ENCODE peak calls at places on chromosomes 13 and 19, in ten cellular contexts. E, A, X, Y, F, M, T, W, V and H are unnamed samples.

GRCh38 chr13:46232281-46232680 is 20.6 kb downstream of the LRRC63 start:
- DNase-seq in X (peak), T (no peak), V (no peak), A (peak), Y (no peak), E (no peak), W (no peak), F (no peak), M (no peak), H (no peak)

GRCh38 chr19:10655457-10656312 is 1.5 kb downstream of the ILF3 start:
- DNase-seq in T (no peak), F (peak), W (no peak), X (peak), A (peak), V (no peak), E (no peak), M (no peak), Y (peak), H (peak)

GRCh38 chr13:50310734-50311133 is 295.5 kb downstream of the KCNRG start:
- DNase-seq in A (no peak), V (no peak), E (no peak), W (no peak), F (no peak), X (no peak), M (no peak), T (no peak), Y (no peak), H (no peak)

GRCh38 chr19:29771708-29772415 is 39.9 kb upstream of the CCNE1 start:
- DNase-seq in E (peak), V (peak), Y (peak), X (peak), W (no peak), F (peak), M (no peak), T (no peak), A (peak), H (peak)

GRCh38 chr19:19356901-19357566 is 36.4 kb downstream of the MAU2 start:
- DNase-seq in X (no peak), T (no peak), W (no peak), E (no peak), M (no peak), A (no peak), Y (no peak), F (no peak), V (no peak), H (no peak)

GRCh38 chr19:4362871-4363545 is 19.6 kb downstream of the MPND start:
- DNase-seq in A (no peak), T (no peak), E (no peak), F (peak), W (no peak), V (no peak), Y (no peak), M (no peak), X (no peak), H (peak)

GRCh38 chr19:13962738-13963602 is 10.7 kb downstream of the DCAF15 start:
- DNase-seq in F (peak), V (no peak), A (no peak), T (no peak), W (no peak), M (no peak), Y (no peak), X (no peak), E (no peak), H (peak)

GRCh38 chr19:6459356-6460098 is at the start of gene SLC25A23:
- DNase-seq in V (peak), Y (peak), W (peak), A (peak), M (peak), F (peak), E (peak), X (peak), T (peak), H (peak)

GRCh38 chr19:40691421-40692211 is 1.2 kb upstream of the NUMBL start:
- DNase-seq in Y (no peak), E (no peak), W (no peak), F (no peak), V (no peak), M (no peak), X (no peak), A (no peak), T (no peak), H (peak)

GRCh38 chr19:32322541-32322940 is 22.9 kb upstream of the ZNF507 start:
- DNase-seq in W (no peak), T (no peak), X (no peak), V (no peak), A (no peak), E (no peak), Y (no peak), F (no peak), M (no peak), H (peak)

GRCh38 chr13:60448907-60449510 is 52.0 kb downstream of the TDRD3 start:
- DNase-seq in A (peak), X (peak), T (no peak), V (no peak), M (no peak), W (no peak), Y (peak), F (peak), E (no peak), H (peak)

GRCh38 chr13:109253316-109253715 is 533.1 kb downstream of the IRS2 start:
- DNase-seq in X (no peak), V (no peak), E (no peak), Y (no peak), W (no peak), F (no peak), T (no peak), M (no peak), A (no peak), H (no peak)

GRCh38 chr19:18795540-18795939 is 4.4 kb upstream of the COMP start:
- DNase-seq in A (no peak), F (peak), W (no peak), E (peak), M (no peak), X (peak), T (no peak), Y (no peak), V (no peak), H (no peak)

GRCh38 chr19:47682939-47683338 is 30.3 kb upstream of the EHD2 start:
- DNase-seq in F (no peak), X (no peak), Y (no peak), E (no peak), A (no peak), M (no peak), T (no peak), V (no peak), W (no peak), H (no peak)

GRCh38 chr13:110960219-110960618 is 45.4 kb upstream of the ANKRD10 start:
- DNase-seq in E (no peak), Y (no peak), V (no peak), T (no peak), A (no peak), W (no peak), F (no peak), M (no peak), X (no peak), H (no peak)

GRCh38 chr19:51742736-51743288 is 8.9 kb downstream of the FPR1 start:
- DNase-seq in W (no peak), T (no peak), V (no peak), A (peak), X (peak), E (no peak), Y (no peak), M (no peak), F (no peak), H (peak)

GRCh38 chr13:107124129-107124718 is 556.3 kb upstream of the ARGLU1 start:
- DNase-seq in T (no peak), A (no peak), W (no peak), Y (no peak), M (no peak), F (no peak), E (no peak), V (no peak), X (peak), H (no peak)

GRCh38 chr13:61873717-61874116 is 458.1 kb upstream of the PCDH20 start:
- DNase-seq in A (no peak), Y (no peak), V (no peak), T (no peak), X (no peak), M (no peak), W (no peak), F (no peak), E (no peak), H (no peak)

GRCh38 chr19:12833747-12834417 is 497 bp downstream of the RTBDN start:
- DNase-seq in E (no peak), A (no peak), M (no peak), W (peak), Y (peak), F (peak), T (no peak), V (peak), X (no peak), H (peak)

GRCh38 chr13:51000058-51000457 is 90.5 kb downstream of the RNASEH2B start:
- DNase-seq in T (no peak), Y (no peak), M (no peak), A (no peak), E (no peak), W (no peak), V (no peak), F (no peak), X (no peak), H (peak)

GRCh38 chr19:51750381-51751124 is 1.1 kb downstream of the FPR1 start:
- DNase-seq in T (no peak), E (no peak), M (no peak), W (no peak), Y (no peak), X (peak), F (no peak), A (peak), V (no peak), H (peak)

GRCh38 chr19:10544242-10544752 is 593 bp downstream of the ATG4D start:
- DNase-seq in E (peak), A (no peak), X (no peak), M (no peak), W (no peak), F (peak), T (no peak), V (peak), Y (peak), H (no peak)

GRCh38 chr19:5682293-5682592 is 1.4 kb downstream of the HSD11B1L start:
- DNase-seq in A (no peak), F (no peak), M (no peak), Y (no peak), V (no peak), T (no peak), W (no peak), X (no peak), E (no peak), H (no peak)

GRCh38 chr19:6765738-6766356 is 1.4 kb downstream of the SH2D3A start:
- DNase-seq in F (no peak), M (no peak), W (no peak), E (peak), X (no peak), T (no peak), Y (peak), V (peak), A (no peak), H (peak)

GRCh38 chr19:28656644-28657043 is 556.3 kb downstream of the UQCRFS1 start:
- DNase-seq in M (no peak), Y (no peak), F (no peak), V (no peak), W (no peak), A (no peak), X (no peak), E (no peak), T (no peak), H (no peak)

GRCh38 chr19:16365300-16365996 is 40.8 kb downstream of the KLF2 start:
- DNase-seq in Y (no peak), V (no peak), T (no peak), F (no peak), A (no peak), M (no peak), X (no peak), E (no peak), W (no peak), H (no peak)

GRCh38 chr13:25478186-25478585 is 106.4 kb downstream of the ATP8A2 start:
- DNase-seq in M (no peak), F (no peak), V (no peak), E (no peak), W (no peak), T (no peak), A (no peak), Y (no peak), X (no peak), H (peak)

GRCh38 chr13:105446197-105446596 is 1089.3 kb downstream of the EFNB2 start:
- DNase-seq in V (no peak), W (no peak), M (no peak), A (no peak), T (no peak), E (no peak), F (peak), X (peak), Y (no peak), H (peak)

GRCh38 chr13:106882222-106882621 is 314.3 kb upstream of the ARGLU1 start:
- DNase-seq in Y (no peak), A (no peak), M (no peak), F (no peak), E (no peak), W (no peak), X (no peak), V (no peak), T (no peak), H (no peak)

GRCh38 chr19:15252398-15253018 is 20.3 kb upstream of the EPHX3 start:
- DNase-seq in T (no peak), X (peak), Y (no peak), W (no peak), M (no peak), F (peak), V (no peak), E (no peak), A (peak), H (peak)

GRCh38 chr13:49418206-49418605 is 25.7 kb downstream of the CAB39L start:
- DNase-seq in V (no peak), T (no peak), E (no peak), X (no peak), M (no peak), A (no peak), W (no peak), F (no peak), Y (no peak), H (no peak)

GRCh38 chr19:39110263-39110967 is 15.2 kb upstream of the PAK4 start:
- DNase-seq in M (peak), F (peak), E (no peak), X (no peak), A (no peak), V (peak), Y (peak), T (peak), W (peak), H (peak)

GRCh38 chr13:66218583-66218982 is 1011.6 kb downstream of the PCDH9 start:
- DNase-seq in A (no peak), M (no peak), V (no peak), E (no peak), X (no peak), F (no peak), T (no peak), Y (no peak), W (no peak), H (no peak)

GRCh38 chr13:91698767-91699166 is 300.3 kb downstream of the GPC5 start:
- DNase-seq in X (no peak), M (no peak), E (no peak), F (no peak), Y (no peak), A (no peak), W (no peak), V (no peak), T (no peak), H (no peak)

GRCh38 chr13:93296584-93296983 is 70.0 kb downstream of the GPC6 start:
- DNase-seq in A (no peak), V (no peak), M (no peak), Y (no peak), E (no peak), T (no peak), F (no peak), W (no peak), X (no peak), H (no peak)